ENCODE peak calls at places on chromosomes 6 and 20, in four cellular contexts. One of them, this sample, is unnamed.

GRCh38 chr20:57570145-57570850 is 9.4 kb downstream of the PCK1 start:
- DNase-seq in GM12878: no peak
- DNase-seq in HepG2: no peak
- DNase-seq in IMR-90: no peak
- DNase-seq in this sample: no peak

GRCh38 chr20:13022401-13023170 is 13.8 kb downstream of the SPTLC3 start:
- DNase-seq in GM12878: no peak
- DNase-seq in HepG2: no peak
- DNase-seq in IMR-90: peak; percentile 82
- DNase-seq in this sample: no peak

GRCh38 chr20:61901421-61902212 is 164.1 kb downstream of the TAF4 start:
- DNase-seq in GM12878: no peak
- DNase-seq in HepG2: no peak
- DNase-seq in IMR-90: peak; percentile 4
- DNase-seq in this sample: no peak

GRCh38 chr6:7000825-7001777 is 106.7 kb upstream of the RREB1 start:
- DNase-seq in GM12878: no peak
- DNase-seq in HepG2: no peak
- DNase-seq in IMR-90: no peak
- DNase-seq in this sample: peak; percentile 22

GRCh38 chr20:2692036-2692885 is at the start of gene EBF4:
- DNase-seq in GM12878: no peak
- DNase-seq in HepG2: no peak
- DNase-seq in IMR-90: no peak
- DNase-seq in this sample: peak; percentile 22

GRCh38 chr6:17965397-17965796 is 22.0 kb downstream of the KIF13A start:
- DNase-seq in GM12878: no peak
- DNase-seq in HepG2: no peak
- DNase-seq in IMR-90: peak; percentile 65
- DNase-seq in this sample: no peak

GRCh38 chr6:157629220-157629619 is 193.8 kb upstream of the SNX9 start:
- DNase-seq in GM12878: no peak
- DNase-seq in HepG2: no peak
- DNase-seq in IMR-90: peak; percentile 41
- DNase-seq in this sample: no peak

GRCh38 chr20:33811763-33812672 is 870 bp downstream of the CHMP4B start:
- DNase-seq in GM12878: no peak
- DNase-seq in HepG2: peak; percentile 66
- DNase-seq in IMR-90: peak; percentile 91
- DNase-seq in this sample: peak; percentile 70

GRCh38 chr6:57173056-57173885 is 1.1 kb downstream of the BAG2 start:
- DNase-seq in GM12878: no peak
- DNase-seq in HepG2: peak; percentile 34
- DNase-seq in IMR-90: peak; percentile 24
- DNase-seq in this sample: peak; percentile 59

GRCh38 chr6:125931733-125932450 is 24.7 kb upstream of the HINT3 start:
- DNase-seq in GM12878: peak; percentile 42
- DNase-seq in HepG2: no peak
- DNase-seq in IMR-90: peak; percentile 81
- DNase-seq in this sample: no peak

GRCh38 chr20:58086763-58087566 is 141.5 kb downstream of the ANKRD60 start:
- DNase-seq in GM12878: no peak
- DNase-seq in HepG2: peak; percentile 51
- DNase-seq in IMR-90: peak; percentile 27
- DNase-seq in this sample: peak; percentile 54

GRCh38 chr6:89023591-89024441 is 56.7 kb upstream of the PNRC1 start:
- DNase-seq in GM12878: no peak
- DNase-seq in HepG2: no peak
- DNase-seq in IMR-90: no peak
- DNase-seq in this sample: no peak

GRCh38 chr6:89357390-89357789 is 4.9 kb upstream of the UBE2J1 start:
- DNase-seq in GM12878: peak; percentile 87
- DNase-seq in HepG2: no peak
- DNase-seq in IMR-90: no peak
- DNase-seq in this sample: no peak

GRCh38 chr20:53260591-53260990 is 288.4 kb downstream of the TSHZ2 start:
- DNase-seq in GM12878: no peak
- DNase-seq in HepG2: no peak
- DNase-seq in IMR-90: no peak
- DNase-seq in this sample: no peak

GRCh38 chr6:137764464-137764863 is 102.6 kb upstream of the TNFAIP3 start:
- DNase-seq in GM12878: no peak
- DNase-seq in HepG2: no peak
- DNase-seq in IMR-90: peak; percentile 83
- DNase-seq in this sample: no peak

GRCh38 chr20:31835977-31836852 is 9.2 kb downstream of the FOXS1 start:
- DNase-seq in GM12878: peak; percentile 23
- DNase-seq in HepG2: peak; percentile 59
- DNase-seq in IMR-90: peak; percentile 92
- DNase-seq in this sample: peak; percentile 88

DNA sequence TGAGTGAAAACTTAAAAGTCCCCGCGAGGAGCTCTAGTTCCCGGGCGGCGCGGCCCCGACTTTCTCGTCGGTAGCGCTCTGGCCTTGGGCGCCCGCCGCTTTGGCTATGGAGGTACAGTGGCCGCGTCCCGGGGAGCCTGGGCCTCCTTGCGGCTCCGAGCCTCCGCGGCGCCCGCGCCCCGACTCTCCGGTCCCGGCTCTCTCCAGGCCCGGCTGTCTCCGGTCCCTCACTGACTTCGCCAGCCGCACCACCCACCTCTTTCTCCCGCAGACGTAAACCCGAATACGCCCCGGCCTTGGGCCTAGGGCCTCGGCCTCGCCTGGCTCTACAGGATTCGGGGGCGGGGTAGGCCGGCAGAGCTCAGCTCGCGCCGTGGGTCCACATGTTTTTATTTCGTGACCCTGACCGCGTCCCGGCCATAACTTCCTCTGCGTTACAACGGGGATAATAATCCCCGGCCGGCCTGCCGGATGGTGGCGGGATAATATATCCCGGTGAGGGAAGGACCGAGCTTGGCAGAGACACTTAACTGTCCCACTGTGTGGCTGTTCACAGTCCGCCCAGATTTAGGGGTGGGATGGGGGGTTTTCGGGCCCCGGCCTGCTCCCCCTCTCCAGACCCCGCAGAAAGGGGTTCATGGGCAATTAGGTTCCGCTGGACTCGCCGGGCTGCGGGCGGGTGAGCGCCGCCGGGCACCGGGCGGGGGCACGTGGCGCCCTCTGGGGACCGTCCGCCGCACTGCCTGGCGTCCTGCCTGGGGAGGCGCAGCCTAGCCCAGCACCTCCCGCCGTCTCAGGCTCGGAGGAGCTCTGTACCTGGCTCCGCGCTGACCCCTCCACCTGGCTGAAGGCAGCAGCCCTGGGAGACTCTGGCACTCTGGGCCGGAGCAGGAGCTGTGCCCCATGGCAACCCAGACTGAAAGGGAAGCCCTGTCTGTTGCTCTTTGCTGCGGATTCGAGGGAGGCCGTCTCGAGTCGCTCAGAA is 10.1 kb upstream of the TBX18 start:
- DNase-seq in GM12878: no peak
- DNase-seq in HepG2: no peak
- DNase-seq in IMR-90: no peak
- DNase-seq in this sample: peak; percentile 53
- TF ChIP-seq CTCF in GM12878: peak; percentile 17
- TF ChIP-seq CTCF in HepG2: peak; percentile 22
- TF ChIP-seq CTCF in IMR-90: peak; percentile 61
- TF ChIP-seq CTCF in this sample: peak; percentile 68

GRCh38 chr20:18541741-18542140 is 25.5 kb upstream of the SMIM26 start:
- DNase-seq in GM12878: no peak
- DNase-seq in HepG2: no peak
- DNase-seq in IMR-90: no peak
- DNase-seq in this sample: no peak
- TF ChIP-seq BHLHE40 in GM12878: no peak
- TF ChIP-seq BHLHE40 in HepG2: no peak
- TF ChIP-seq BHLHE40 in IMR-90: no peak
- TF ChIP-seq BHLHE40 in this sample: no peak

DNA sequence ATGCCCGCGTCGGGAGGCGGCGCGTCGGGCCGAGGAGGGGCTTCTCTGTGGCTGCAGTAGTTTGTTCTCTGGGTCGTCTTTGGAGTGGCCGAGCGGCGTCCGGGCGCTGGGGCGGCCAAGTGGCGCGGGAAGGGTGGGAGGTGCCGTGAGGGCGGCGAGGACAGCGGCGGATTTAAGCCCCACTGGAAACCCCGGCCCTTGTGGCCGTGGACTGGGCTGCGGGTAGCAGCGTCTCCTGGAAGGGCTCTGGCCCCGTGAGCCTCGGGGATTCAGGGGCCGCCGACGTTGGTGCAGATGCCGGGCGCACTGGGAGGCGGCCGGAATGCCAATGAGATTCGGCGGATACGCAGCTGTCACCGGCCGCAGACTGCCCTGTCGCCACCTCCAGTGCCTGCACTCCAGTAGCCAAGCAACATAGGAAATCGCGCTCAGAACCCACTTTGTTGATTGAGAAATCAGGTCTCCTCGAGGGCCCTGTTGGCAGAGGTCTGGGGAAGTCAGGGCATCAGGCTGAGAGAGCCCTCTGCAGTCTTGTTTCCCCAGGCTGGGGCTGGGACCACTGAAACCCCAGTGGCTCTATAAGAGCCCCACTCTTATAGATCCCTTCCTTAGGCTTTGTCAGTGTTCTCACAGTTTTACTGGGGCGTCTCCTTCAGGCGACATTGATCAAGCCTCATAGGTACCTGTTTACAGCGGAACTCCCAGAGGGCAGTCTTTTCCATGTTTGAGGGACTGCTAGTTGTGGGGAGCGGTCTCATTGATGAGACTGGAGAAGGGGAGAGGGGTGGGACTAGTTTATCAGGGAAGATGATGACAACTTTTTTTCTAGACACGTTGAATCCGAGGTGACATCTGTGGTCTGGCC is 642 bp downstream of the GZF1 start:
- DNase-seq in GM12878: no peak
- DNase-seq in HepG2: peak; percentile 46
- DNase-seq in IMR-90: peak; percentile 28
- DNase-seq in this sample: no peak
- H3K9ac ChIP-seq in GM12878: peak overlapping the region; percentile 82
- H3K9ac ChIP-seq in HepG2: peak overlapping the region; percentile 85
- H3K9ac ChIP-seq in IMR-90: peak overlapping the region; percentile 79
- H3K9ac ChIP-seq in this sample: peak overlapping the region; percentile 71

GRCh38 chr6:116685437-116685993 is 4.5 kb downstream of the KPNA5 start:
- DNase-seq in GM12878: no peak
- DNase-seq in HepG2: no peak
- DNase-seq in IMR-90: no peak
- DNase-seq in this sample: no peak

GRCh38 chr6:116676021-116676420 is 5.0 kb upstream of the KPNA5 start:
- DNase-seq in GM12878: no peak
- DNase-seq in HepG2: no peak
- DNase-seq in IMR-90: no peak
- DNase-seq in this sample: no peak

GRCh38 chr6:116682334-116682712 is 1.3 kb downstream of the KPNA5 start:
- DNase-seq in GM12878: peak; percentile 27
- DNase-seq in HepG2: no peak
- DNase-seq in IMR-90: peak; percentile 55
- DNase-seq in this sample: peak; percentile 40

GRCh38 chr6:116680880-116681672 is at the start of gene KPNA5:
- DNase-seq in GM12878: peak; percentile 69
- DNase-seq in HepG2: peak; percentile 92
- DNase-seq in IMR-90: peak; percentile 86
- DNase-seq in this sample: peak; percentile 96
- TF ChIP-seq CTCF in GM12878: no peak
- TF ChIP-seq CTCF in HepG2: peak; percentile 19
- TF ChIP-seq CTCF in IMR-90: peak; percentile 1
- TF ChIP-seq CTCF in this sample: no peak

GRCh38 chr6:166307981-166308768 is at the start of gene PRR18:
- DNase-seq in GM12878: peak; percentile 42
- DNase-seq in HepG2: no peak
- DNase-seq in IMR-90: no peak
- DNase-seq in this sample: no peak
- TF ChIP-seq BHLHE40 in GM12878: peak; percentile 93
- TF ChIP-seq BHLHE40 in HepG2: no peak
- TF ChIP-seq BHLHE40 in IMR-90: no peak
- TF ChIP-seq BHLHE40 in this sample: no peak

GRCh38 chr6:44008821-44009370 is 118.4 kb downstream of the MRPL14 start:
- DNase-seq in GM12878: no peak
- DNase-seq in HepG2: no peak
- DNase-seq in IMR-90: no peak
- DNase-seq in this sample: no peak

GRCh38 chr6:44011350-44011925 is 115.8 kb downstream of the MRPL14 start:
- DNase-seq in GM12878: no peak
- DNase-seq in HepG2: no peak
- DNase-seq in IMR-90: no peak
- DNase-seq in this sample: no peak

GRCh38 chr6:44007818-44008660 is 119.2 kb downstream of the MRPL14 start:
- DNase-seq in GM12878: no peak
- DNase-seq in HepG2: no peak
- DNase-seq in IMR-90: no peak
- DNase-seq in this sample: no peak

GRCh38 chr6:44010411-44011349 is 116.6 kb downstream of the MRPL14 start:
- DNase-seq in GM12878: no peak
- DNase-seq in HepG2: no peak
- DNase-seq in IMR-90: peak; percentile 100
- DNase-seq in this sample: no peak

DNA sequence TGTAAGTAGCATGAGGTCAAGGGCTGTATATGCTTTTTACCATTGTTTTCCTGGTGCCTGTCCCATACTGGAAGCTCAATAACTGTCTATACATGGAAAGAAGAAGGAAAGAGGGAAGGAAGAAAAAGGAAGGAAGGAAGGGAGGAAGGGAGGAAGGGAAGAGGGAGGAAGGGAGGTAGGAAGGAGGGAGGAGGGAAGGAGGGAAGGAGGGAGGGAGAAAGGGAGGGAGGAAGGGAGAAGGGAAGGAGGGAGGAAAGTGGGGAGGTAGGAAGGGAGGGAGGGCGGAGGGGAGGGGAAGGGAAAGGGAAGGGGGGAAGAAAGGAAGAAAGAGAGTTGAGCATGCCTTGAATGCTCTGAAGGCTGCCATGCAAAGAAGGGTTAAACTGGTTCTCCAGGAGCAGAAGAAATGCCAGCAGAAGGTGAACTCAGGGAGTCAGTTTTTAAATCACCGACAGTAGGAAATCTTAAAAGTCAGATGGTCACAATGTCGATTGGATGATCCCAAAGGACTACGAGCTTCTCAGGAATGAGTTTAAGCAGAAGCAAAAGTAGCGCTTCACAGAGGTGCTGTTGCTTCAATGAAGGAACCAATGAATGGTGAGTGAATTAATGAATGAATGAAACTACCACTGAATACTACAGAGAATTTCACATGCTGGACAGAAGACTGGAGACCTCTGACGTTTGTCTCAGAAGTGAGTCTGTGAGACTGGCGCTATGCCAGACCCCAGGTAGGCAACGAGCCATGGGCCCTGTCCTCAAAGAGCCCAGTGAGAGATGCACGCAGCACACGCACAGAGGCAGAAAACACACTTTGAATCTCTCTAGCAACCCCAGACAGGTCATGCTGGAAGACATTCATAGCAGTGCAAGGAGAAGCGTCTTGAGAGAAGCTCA is 117.6 kb downstream of the MRPL14 start:
- DNase-seq in GM12878: no peak
- DNase-seq in HepG2: no peak
- DNase-seq in IMR-90: peak; percentile 29
- DNase-seq in this sample: no peak
- H3K9ac ChIP-seq in GM12878: no peak overlapping the region
- H3K9ac ChIP-seq in HepG2: no peak overlapping the region
- H3K9ac ChIP-seq in IMR-90: no peak overlapping the region
- H3K9ac ChIP-seq in this sample: no peak overlapping the region

GRCh38 chr20:20567712-20568111 is 144.7 kb downstream of the RALGAPA2 start:
- DNase-seq in GM12878: no peak
- DNase-seq in HepG2: no peak
- DNase-seq in IMR-90: no peak
- DNase-seq in this sample: no peak
- TF ChIP-seq CTCF in GM12878: no peak
- TF ChIP-seq CTCF in HepG2: no peak
- TF ChIP-seq CTCF in IMR-90: no peak
- TF ChIP-seq CTCF in this sample: no peak